ENCODE peak calls at places on chromosomes 7 and 10, in four cellular contexts. Y is A549, I is HepG2, M is K562. S is an unnamed sample.

GRCh38 chr10:43781480-43782361 is 133.0 kb upstream of the ZNF32 start:
- DNase-seq in Y (no peak), I (peak), M (no peak), S (peak)

GRCh38 chr7:27151945-27152815 is at the start of gene HOXA3:
- DNase-seq in Y (no peak), I (no peak), M (no peak), S (no peak)

GRCh38 chr7:81111781-81112540 is 193.1 kb upstream of the SEMA3C start:
- DNase-seq in Y (no peak), I (no peak), M (no peak), S (no peak)

GRCh38 chr7:1560620-1561031 is 4.6 kb upstream of the TMEM184A start:
- DNase-seq in Y (no peak), I (no peak), M (no peak), S (no peak)

GRCh38 chr10:70355234-70356021 is 27.0 kb downstream of the LRRC20 start:
- DNase-seq in Y (no peak), I (no peak), M (no peak), S (peak)

GRCh38 chr7:17105701-17106100 is 192.8 kb upstream of the AHR start:
- DNase-seq in Y (no peak), I (no peak), M (no peak), S (no peak)

GRCh38 chr10:110803830-110804338 is 67.8 kb upstream of the PDCD4 start:
- DNase-seq in Y (peak), I (peak), M (peak), S (peak)

GRCh38 chr7:30740417-30741181 is 11.3 kb upstream of the INMT start:
- DNase-seq in Y (peak), I (peak), M (peak), S (no peak)

GRCh38 chr10:50596456-50596855 is 27.3 kb downstream of the SGMS1 start:
- DNase-seq in Y (no peak), I (no peak), M (no peak), S (no peak)

GRCh38 chr7:50626286-50626685 is 61.1 kb upstream of the DDC start:
- DNase-seq in Y (no peak), I (no peak), M (no peak), S (no peak)

GRCh38 chr10:74058658-74059057 is 60.7 kb downstream of the VCL start:
- DNase-seq in Y (no peak), I (peak), M (peak), S (no peak)

GRCh38 chr7:119482209-119482608 is 790.8 kb upstream of the KCND2 start:
- DNase-seq in Y (peak), I (peak), M (peak), S (peak)

GRCh38 chr10:93841930-93842329 is 51.8 kb upstream of the SLC35G1 start:
- DNase-seq in Y (no peak), I (no peak), M (no peak), S (no peak)

GRCh38 chr10:108005627-108006026 is 841.1 kb upstream of the SORCS1 start:
- DNase-seq in Y (no peak), I (no peak), M (no peak), S (no peak)

GRCh38 chr7:150686030-150686626 is 622 bp downstream of the GIMAP2 start:
- DNase-seq in Y (no peak), I (no peak), M (no peak), S (no peak)

GRCh38 chr7:133582766-133583523 is 330.1 kb downstream of the EXOC4 start:
- DNase-seq in Y (no peak), I (no peak), M (no peak), S (no peak)

GRCh38 chr10:72096115-72097000 is 8.0 kb upstream of the SPOCK2 start:
- DNase-seq in Y (no peak), I (peak), M (peak), S (no peak)

GRCh38 chr10:119383174-119383856 is 159.2 kb downstream of the RGS10 start:
- DNase-seq in Y (no peak), I (no peak), M (no peak), S (no peak)

GRCh38 chr7:25862254-25862992 is 289.6 kb upstream of the NFE2L3 start:
- DNase-seq in Y (peak), I (peak), M (peak), S (peak)

GRCh38 chr7:108030536-108030935 is 27.6 kb upstream of the LAMB1 start:
- DNase-seq in Y (no peak), I (no peak), M (no peak), S (no peak)

GRCh38 chr7:128166603-128167315 is 74.3 kb upstream of the LEP start:
- DNase-seq in Y (no peak), I (no peak), M (no peak), S (no peak)

GRCh38 chr7:79923953-79924352 is 210.7 kb upstream of the GNAI1 start:
- DNase-seq in Y (no peak), I (no peak), M (no peak), S (no peak)

GRCh38 chr7:118184392-118184899 is 482 bp downstream of the LSM8 start:
- DNase-seq in Y (peak), I (no peak), M (peak), S (no peak)

GRCh38 chr7:73507556-73507955 is 14.5 kb downstream of the BAZ1B start:
- DNase-seq in Y (no peak), I (no peak), M (no peak), S (no peak)
- TF ChIP-seq CHD4 in Y (no peak), I (no peak), M (no peak), S (no peak)

DNA sequence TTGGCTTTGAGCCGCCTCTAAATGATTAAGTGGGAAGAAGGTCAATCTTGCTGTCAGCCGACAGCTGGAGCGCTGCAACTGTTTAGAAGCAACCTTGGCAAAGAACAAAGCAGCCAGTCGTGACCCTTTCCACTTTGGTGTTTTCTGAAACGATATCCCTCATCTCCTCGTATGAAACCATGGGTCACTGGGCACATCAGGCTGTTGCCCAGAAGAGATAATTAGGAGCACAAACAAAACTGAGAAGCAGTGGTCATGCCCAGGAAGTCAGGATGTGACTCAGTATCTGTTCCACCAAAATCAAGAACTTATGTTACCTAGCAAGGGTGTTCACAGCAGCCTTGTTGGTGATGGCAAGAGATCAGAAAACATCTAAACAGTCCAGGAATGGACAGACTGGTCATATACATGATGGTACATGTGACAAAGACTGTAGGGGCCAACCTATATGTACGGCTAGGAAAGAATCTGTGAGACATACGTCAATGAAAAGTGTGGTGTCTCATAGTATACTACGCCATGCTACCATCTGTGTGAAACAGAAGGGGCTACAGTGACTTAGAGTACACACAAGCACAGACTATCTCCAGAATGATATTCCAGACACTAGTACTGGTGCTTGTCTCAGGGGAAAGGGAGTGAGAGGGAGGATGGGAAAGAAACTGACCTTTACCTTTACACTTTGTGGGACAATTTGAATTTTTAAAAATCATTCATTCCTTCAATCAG is 22.4 kb downstream of the STN1 start:
- DNase-seq in Y (no peak), I (no peak), M (no peak), S (no peak)
- TF ChIP-seq CHD4 in Y (no peak), I (no peak), M (no peak), S (no peak)

GRCh38 chr10:59817806-59818205 is 64.6 kb upstream of the MRLN start:
- DNase-seq in Y (no peak), I (no peak), M (no peak), S (no peak)
- TF ChIP-seq CHD4 in Y (no peak), I (no peak), M (no peak), S (no peak)

GRCh38 chr10:94989192-94989591 is 50.7 kb downstream of the CYP2C9 start:
- DNase-seq in Y (no peak), I (no peak), M (no peak), S (no peak)

GRCh38 chr10:94997763-94998174 is 59.3 kb downstream of the CYP2C9 start:
- DNase-seq in Y (no peak), I (no peak), M (no peak), S (no peak)

GRCh38 chr10:94991243-94991888 is 52.9 kb downstream of the CYP2C9 start:
- DNase-seq in Y (no peak), I (peak), M (no peak), S (no peak)

GRCh38 chr10:94992811-94993210 is 54.4 kb downstream of the CYP2C9 start:
- DNase-seq in Y (no peak), I (no peak), M (no peak), S (no peak)
- TF ChIP-seq CHD4 in Y (no peak), I (no peak), M (no peak), S (no peak)

DNA sequence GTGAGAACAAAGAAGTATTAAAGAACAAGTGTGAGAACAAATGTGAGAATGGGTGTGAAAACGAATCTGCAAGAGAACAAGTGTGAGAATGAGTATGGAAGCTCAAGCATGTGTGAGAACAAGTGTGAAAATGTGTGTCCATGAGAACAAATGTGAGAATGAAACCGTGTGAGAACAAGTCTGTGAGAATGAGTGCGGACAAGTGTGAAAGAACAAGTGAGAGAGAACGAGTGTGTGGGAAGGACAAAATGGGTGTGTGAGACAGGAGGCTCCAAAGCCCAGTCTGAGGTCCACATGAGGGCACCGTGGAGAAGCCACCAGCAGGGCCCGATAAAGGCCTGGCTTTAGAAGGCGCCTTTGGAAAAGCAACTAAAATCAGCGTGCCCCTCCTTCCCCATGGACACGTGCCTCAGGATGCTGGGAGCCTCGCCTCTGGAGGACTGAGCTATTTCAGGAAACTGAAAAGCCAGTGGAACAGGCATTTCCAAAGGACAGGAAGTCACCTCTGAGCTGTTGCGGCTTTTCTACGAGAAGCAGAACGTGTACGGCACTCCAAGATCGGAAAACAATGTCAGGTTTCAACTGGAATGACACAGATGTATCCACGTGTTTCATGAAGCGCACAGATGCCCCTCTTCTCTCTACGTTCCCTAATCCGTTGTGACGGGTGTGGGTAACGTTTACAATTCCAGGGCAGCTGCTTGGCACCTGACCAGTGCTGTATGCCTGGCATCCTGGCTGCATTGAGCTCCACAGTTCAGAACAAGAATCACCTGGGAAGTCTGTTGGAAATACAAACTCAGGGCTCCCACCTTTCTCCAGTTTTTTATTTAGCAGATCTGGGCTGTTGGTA is 46.4 kb downstream of the ESYT2 start:
- DNase-seq in Y (peak), I (peak), M (peak), S (no peak)
- TF ChIP-seq CHD4 in Y (no peak), I (no peak), M (no peak), S (no peak)

GRCh38 chr10:28558923-28559508 is 26.1 kb downstream of the WAC start:
- DNase-seq in Y (no peak), I (no peak), M (no peak), S (no peak)
- TF ChIP-seq CHD4 in Y (no peak), I (no peak), M (no peak), S (no peak)

S was measured in GM12878.